ENCODE peak calls at places on chromosomes 5 and 9, in four cellular contexts. O is stimulated activated naive CD8-positive, alpha-beta T cell treated with anti-CD3 and anti-CD28 coated beads, Interleukin-15, amount 100 ng/mL, for 72 hours; U is LoVo; H is central memory CD8-positive, alpha-beta T cell. V is an unnamed sample.

GRCh38 chr9:72134801-72135200 is 14.4 kb upstream of the GDA start:
- DNase-seq in O (no peak), U (no peak), H (no peak), V (no peak)

GRCh38 chr5:87195104-87195581 is 72.5 kb upstream of the RASA1 start:
- DNase-seq in O (peak), U (no peak), H (no peak), V (no peak)

GRCh38 chr9:15849871-15850270 is 297.0 kb downstream of the CCDC171 start:
- DNase-seq in O (no peak), U (no peak), H (no peak), V (no peak)

GRCh38 chr9:134301387-134302129 is 24.7 kb upstream of the RXRA start:
- DNase-seq in O (peak), U (no peak), H (peak), V (no peak)

GRCh38 chr5:107668933-107669542 is 1.7 kb downstream of the EFNA5 start:
- DNase-seq in O (no peak), U (no peak), H (no peak), V (no peak)

GRCh38 chr5:7347377-7347776 is 48.6 kb upstream of the ADCY2 start:
- DNase-seq in O (no peak), U (no peak), H (no peak), V (no peak)

GRCh38 chr5:172802585-172803176 is 31.4 kb upstream of the ERGIC1 start:
- DNase-seq in O (no peak), U (peak), H (no peak), V (no peak)

GRCh38 chr9:91495450-91495849 is 71.8 kb upstream of the NFIL3 start:
- DNase-seq in O (no peak), U (no peak), H (no peak), V (no peak)

GRCh38 chr5:177508837-177509236 is 789 bp downstream of the DOK3 start:
- DNase-seq in O (no peak), U (no peak), H (no peak), V (no peak)